ENCODE peak calls at places on chromosomes 1 and 21, in eight cellular contexts. G, N, K, S, L, A, U and X are unnamed samples.
A peak's percentile ranks its signal among the peaks of the same experiment; 100 is the strongest.

GRCh38 chr1:222064388-222065201 is 322.7 kb upstream of the DUSP10 start:
- DNase-seq in G (no peak), N (no peak), K (peak; percentile 79), S (no peak), L (no peak), A (peak; percentile 82), U (no peak), X (no peak)

GRCh38 chr1:220012259-220012658 is 34.0 kb downstream of the EPRS1 start:
- DNase-seq in G (peak; percentile 48), N (no peak), K (peak; percentile 14), S (no peak), L (no peak), A (peak; percentile 45), U (no peak), X (no peak)

GRCh38 chr1:113041569-113042335 is 31.2 kb upstream of the LRIG2 start:
- DNase-seq in G (peak; percentile 38), N (no peak), K (peak; percentile 15), S (no peak), L (no peak), A (no peak), U (no peak), X (no peak)

GRCh38 chr1:15748690-15749398 is 6.5 kb downstream of the TMEM82 start:
- DNase-seq in G (no peak), N (no peak), K (no peak), S (no peak), L (no peak), A (no peak), U (no peak), X (no peak)

GRCh38 chr1:207612762-207613161 is 32.2 kb upstream of the CR1L start:
- DNase-seq in G (no peak), N (no peak), K (no peak), S (no peak), L (no peak), A (no peak), U (no peak), X (no peak)

GRCh38 chr1:22969224-22969829 is 3.3 kb downstream of the LACTBL1 start:
- DNase-seq in G (peak; percentile 87), N (peak; percentile 36), K (peak; percentile 86), S (peak; percentile 3), L (no peak), A (peak; percentile 59), U (no peak), X (no peak)

GRCh38 chr1:46422261-46422871 is 28.2 kb downstream of the FAAH start:
- DNase-seq in G (no peak), N (no peak), K (no peak), S (no peak), L (no peak), A (no peak), U (no peak), X (no peak)

GRCh38 chr1:26025060-26025459 is 3.5 kb downstream of the EXTL1 start:
- DNase-seq in G (no peak), N (no peak), K (no peak), S (no peak), L (peak; percentile 29), A (no peak), U (no peak), X (no peak)

GRCh38 chr1:243786546-243786945 is 63.5 kb downstream of the AKT3 start:
- DNase-seq in G (no peak), N (no peak), K (peak; percentile 14), S (no peak), L (no peak), A (no peak), U (no peak), X (no peak)

GRCh38 chr21:37784591-37785318 is 131.5 kb downstream of the KCNJ6 start:
- DNase-seq in G (no peak), N (no peak), K (no peak), S (no peak), L (no peak), A (peak; percentile 76), U (no peak), X (no peak)

GRCh38 chr1:85465791-85466134 is 804 bp upstream of the DDAH1 start:
- DNase-seq in G (no peak), N (no peak), K (peak; percentile 57), S (no peak), L (no peak), A (peak; percentile 61), U (no peak), X (no peak)

GRCh38 chr1:223443397-223443796 is 50.2 kb downstream of the CCDC185 start:
- DNase-seq in G (no peak), N (no peak), K (no peak), S (no peak), L (no peak), A (no peak), U (no peak), X (no peak)

GRCh38 chr1:66140072-66140471 is 347.4 kb downstream of the PDE4B start:
- DNase-seq in G (no peak), N (no peak), K (no peak), S (no peak), L (no peak), A (no peak), U (no peak), X (no peak)

GRCh38 chr1:33342041-33342723 is 21.3 kb upstream of the A3GALT2 start:
- DNase-seq in G (peak; percentile 98), N (no peak), K (peak; percentile 99), S (peak; percentile 91), L (no peak), A (peak; percentile 98), U (no peak), X (peak; percentile 62)

GRCh38 chr1:210246447-210246846 is 13.9 kb downstream of the SERTAD4 start:
- DNase-seq in G (peak; percentile 35), N (no peak), K (peak; percentile 56), S (no peak), L (no peak), A (no peak), U (no peak), X (peak; percentile 50)

GRCh38 chr1:3016641-3017439 is 4.4 kb upstream of the ACTRT2 start:
- DNase-seq in G (no peak), N (no peak), K (no peak), S (no peak), L (no peak), A (no peak), U (no peak), X (no peak)

GRCh38 chr1:10322821-10323220 is 76.0 kb upstream of the PGD start:
- DNase-seq in G (no peak), N (no peak), K (no peak), S (no peak), L (no peak), A (no peak), U (no peak), X (no peak)

DNA sequence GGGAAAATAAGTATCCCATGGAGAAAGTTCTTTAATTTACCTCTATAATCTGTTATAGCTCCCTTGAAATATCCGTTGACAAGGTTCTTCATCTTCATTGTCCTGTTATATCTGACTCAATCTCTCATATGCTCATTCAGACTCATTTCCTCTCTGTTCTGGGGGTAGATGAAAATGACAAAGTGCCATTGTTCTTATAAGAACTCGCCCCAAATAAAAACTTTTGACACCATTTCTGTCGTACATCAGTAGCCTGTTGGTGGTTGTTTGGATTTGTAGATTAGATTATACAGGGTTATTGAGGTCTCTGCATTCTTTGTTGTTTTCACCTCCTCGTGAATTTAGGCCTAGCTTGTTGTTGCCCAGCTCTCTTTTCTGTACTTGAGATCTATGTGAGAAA is 55.2 kb upstream of the IPO9 start:
- DNase-seq in G (no peak), N (no peak), K (no peak), S (no peak), L (no peak), A (no peak), U (no peak), X (no peak)
- H3K4me3 ChIP-seq in G (no peak overlapping the region), N (no peak overlapping the region), K (no peak overlapping the region), S (no peak overlapping the region), L (no peak overlapping the region), A (no peak overlapping the region), U (no peak overlapping the region), X (no peak overlapping the region)

DNA sequence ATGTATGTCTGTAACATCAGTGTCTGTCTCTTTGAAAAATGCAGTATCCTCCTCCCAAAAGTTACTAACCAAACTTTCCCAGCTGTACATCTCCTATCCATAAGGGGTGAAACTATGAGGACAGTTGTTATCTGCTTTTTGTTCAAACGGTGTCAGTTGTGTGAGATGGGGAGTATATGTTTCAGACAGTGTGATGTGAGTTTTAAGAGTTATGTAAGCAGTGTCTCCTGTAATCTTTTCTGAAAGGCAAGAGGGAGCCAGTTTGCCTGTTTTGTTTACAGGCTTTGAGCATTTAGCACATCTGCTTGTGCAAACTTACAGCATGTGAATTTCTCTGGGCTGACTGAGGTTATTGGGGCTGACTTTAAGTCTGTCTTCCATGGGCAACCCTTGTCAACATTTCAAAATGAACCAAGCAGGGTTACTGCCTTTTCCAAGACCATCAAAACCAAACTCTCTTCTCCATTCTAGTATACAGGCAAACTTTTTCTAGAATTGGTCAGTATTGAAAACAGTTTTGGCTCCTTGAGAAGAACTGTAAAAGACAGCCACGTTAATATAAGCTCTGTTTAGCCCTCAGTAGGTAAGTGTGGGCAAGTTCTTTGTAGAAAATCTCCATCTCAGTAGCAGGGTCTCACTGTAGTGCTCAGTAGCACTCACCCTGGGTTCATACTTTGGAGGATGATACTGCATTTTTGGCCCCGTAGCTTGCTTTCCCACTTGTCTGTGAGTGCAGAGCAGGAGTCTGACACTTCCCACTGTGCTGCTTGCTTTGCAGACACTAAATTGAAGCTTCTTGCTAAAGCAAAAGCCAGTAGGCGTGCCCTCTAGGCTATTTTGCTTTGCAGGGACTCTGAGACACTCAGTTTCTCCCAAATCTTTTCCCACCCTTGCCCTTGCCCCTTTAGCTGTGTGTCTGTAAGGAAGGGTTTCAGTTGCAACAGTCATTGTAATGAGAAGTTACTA is 34.5 kb upstream of the CACYBP start:
- DNase-seq in G (peak; percentile 30), N (no peak), K (peak; percentile 71), S (no peak), L (no peak), A (peak; percentile 56), U (no peak), X (no peak)
- TF ChIP-seq CTCF in G (no peak), N (no peak), K (no peak), S (no peak), L (no peak), A (no peak), U (no peak), X (no peak)

GRCh38 chr1:44407430-44408180 is 2.5 kb downstream of the RNF220 start:
- DNase-seq in G (no peak), N (peak; percentile 34), K (no peak), S (no peak), L (peak; percentile 54), A (no peak), U (no peak), X (no peak)
- H3K4me3 ChIP-seq in G (no peak overlapping the region), N (peak overlapping the region; percentile 13), K (no peak overlapping the region), S (no peak overlapping the region), L (peak overlapping the region; percentile 53), A (no peak overlapping the region), U (no peak overlapping the region), X (no peak overlapping the region)

GRCh38 chr21:44846485-44847260 is 26.8 kb downstream of the PTTG1IP start:
- DNase-seq in G (peak; percentile 56), N (no peak), K (peak; percentile 68), S (peak; percentile 46), L (peak; percentile 56), A (peak; percentile 61), U (no peak), X (peak; percentile 31)

GRCh38 chr21:44847261-44848056 is 26.0 kb downstream of the PTTG1IP start:
- DNase-seq in G (no peak), N (no peak), K (no peak), S (no peak), L (peak; percentile 56), A (no peak), U (no peak), X (no peak)

GRCh38 chr21:44845418-44846200 is 27.7 kb upstream of the SUMO3 start:
- DNase-seq in G (peak; percentile 79), N (peak; percentile 69), K (peak; percentile 82), S (no peak), L (peak; percentile 89), A (peak; percentile 45), U (no peak), X (peak; percentile 53)

GRCh38 chr21:44844256-44844655 is 26.4 kb upstream of the SUMO3 start:
- DNase-seq in G (no peak), N (no peak), K (no peak), S (no peak), L (no peak), A (no peak), U (no peak), X (no peak)

GRCh38 chr21:44846201-44846484 is 27.3 kb downstream of the PTTG1IP start:
- DNase-seq in G (no peak), N (no peak), K (no peak), S (no peak), L (no peak), A (no peak), U (no peak), X (no peak)
- TF ChIP-seq CTCF in G (no peak), N (no peak), K (no peak), S (no peak), L (no peak), A (no peak), U (no peak), X (no peak)